ENCODE peak calls at places on chromosomes 6 and 20, in five cellular contexts. X is cardiac muscle cell; N is lower lobe of right lung; F is Panc1; C is CD4-positive, CD25-positive, alpha-beta regulatory T cell. G is an unnamed sample.

GRCh38 chr6:45423901-45424627 is 46.3 kb upstream of the SUPT3H start:
- DNase-seq in X (peak; percentile 47), N (peak; percentile 70), F (no peak), C (no peak), G (no peak)

GRCh38 chr6:126312013-126312665 is 27.8 kb upstream of the CENPW start:
- DNase-seq in X (peak; percentile 13), N (no peak), F (no peak), C (no peak), G (no peak)

GRCh38 chr6:114747995-114748625 is 405.3 kb upstream of the HS3ST5 start:
- DNase-seq in X (peak; percentile 70), N (peak; percentile 39), F (peak; percentile 8), C (no peak), G (peak; percentile 2)

GRCh38 chr6:27188206-27188884 is 59.2 kb upstream of the PRSS16 start:
- DNase-seq in X (peak; percentile 87), N (peak; percentile 59), F (no peak), C (peak; percentile 31), G (no peak)

GRCh38 chr6:12151433-12151820 is 138.7 kb upstream of the EDN1 start:
- DNase-seq in X (no peak), N (no peak), F (no peak), C (no peak), G (no peak)

GRCh38 chr20:58514321-58515239 is 619 bp downstream of the APCDD1L start:
- DNase-seq in X (peak; percentile 20), N (no peak), F (no peak), C (no peak), G (no peak)

GRCh38 chr6:141133346-141133745 is 999.4 kb upstream of the GJE1 start:
- DNase-seq in X (no peak), N (no peak), F (no peak), C (no peak), G (no peak)

GRCh38 chr6:140921366-140922226 is 1211.1 kb upstream of the GJE1 start:
- DNase-seq in X (peak; percentile 87), N (no peak), F (peak; percentile 72), C (no peak), G (peak; percentile 51)

GRCh38 chr6:110811187-110811586 is 4.1 kb downstream of the CDK19 start:
- DNase-seq in X (no peak), N (no peak), F (no peak), C (no peak), G (no peak)

GRCh38 chr6:84685983-84686584 is 78.3 kb downstream of the TBX18 start:
- DNase-seq in X (no peak), N (no peak), F (peak; percentile 7), C (no peak), G (no peak)

GRCh38 chr6:155498370-155498769 is 42.7 kb upstream of the NOX3 start:
- DNase-seq in X (no peak), N (no peak), F (no peak), C (no peak), G (no peak)

GRCh38 chr6:21479140-21479539 is 114.4 kb upstream of the SOX4 start:
- DNase-seq in X (peak; percentile 90), N (no peak), F (no peak), C (no peak), G (no peak)

GRCh38 chr20:17395729-17396128 is 135.4 kb downstream of the BFSP1 start:
- DNase-seq in X (no peak), N (no peak), F (no peak), C (no peak), G (no peak)

GRCh38 chr6:128870751-128871150 is 12.2 kb upstream of the LAMA2 start:
- DNase-seq in X (no peak), N (no peak), F (no peak), C (no peak), G (no peak)
- H3K27ac ChIP-seq in X (no peak overlapping the region), N (no peak overlapping the region), F (no peak overlapping the region), C (no peak overlapping the region), G (no peak overlapping the region)

GRCh38 chr6:48916523-48917050 is 546.5 kb downstream of the MMUT start:
- DNase-seq in X (no peak), N (no peak), F (peak; percentile 8), C (no peak), G (no peak)
- H3K27ac ChIP-seq in X (no peak overlapping the region), N (no peak overlapping the region), F (no peak overlapping the region), C (no peak overlapping the region), G (no peak overlapping the region)

GRCh38 chr20:50445367-50446151 is 64.6 kb upstream of the PTPN1 start:
- DNase-seq in X (no peak), N (no peak), F (no peak), C (no peak), G (no peak)

GRCh38 chr20:50446351-50447101 is 63.7 kb upstream of the PTPN1 start:
- DNase-seq in X (no peak), N (no peak), F (no peak), C (no peak), G (no peak)

GRCh38 chr20:50449789-50450492 is 60.2 kb upstream of the PTPN1 start:
- DNase-seq in X (no peak), N (no peak), F (no peak), C (no peak), G (no peak)

GRCh38 chr20:50447817-50448216 is 62.4 kb upstream of the PTPN1 start:
- DNase-seq in X (no peak), N (no peak), F (no peak), C (no peak), G (no peak)

GRCh38 chr20:50447102-50447804 is 62.9 kb upstream of the PTPN1 start:
- DNase-seq in X (no peak), N (no peak), F (no peak), C (no peak), G (no peak)
- H3K27ac ChIP-seq in X (no peak overlapping the region), N (peak overlapping the region; percentile 66), F (no peak overlapping the region), C (no peak overlapping the region), G (peak overlapping the region; percentile 11)

GRCh38 chr6:2229742-2230141 is 15.7 kb downstream of the GMDS start:
- DNase-seq in X (no peak), N (no peak), F (no peak), C (no peak), G (no peak)

GRCh38 chr6:2230659-2231277 is 14.6 kb downstream of the GMDS start:
- DNase-seq in X (no peak), N (no peak), F (no peak), C (no peak), G (no peak)

GRCh38 chr6:2229039-2229438 is 16.4 kb downstream of the GMDS start:
- DNase-seq in X (peak; percentile 64), N (no peak), F (no peak), C (no peak), G (no peak)

GRCh38 chr6:2231438-2231837 is 14.0 kb downstream of the GMDS start:
- DNase-seq in X (peak; percentile 50), N (no peak), F (no peak), C (no peak), G (no peak)

DNA sequence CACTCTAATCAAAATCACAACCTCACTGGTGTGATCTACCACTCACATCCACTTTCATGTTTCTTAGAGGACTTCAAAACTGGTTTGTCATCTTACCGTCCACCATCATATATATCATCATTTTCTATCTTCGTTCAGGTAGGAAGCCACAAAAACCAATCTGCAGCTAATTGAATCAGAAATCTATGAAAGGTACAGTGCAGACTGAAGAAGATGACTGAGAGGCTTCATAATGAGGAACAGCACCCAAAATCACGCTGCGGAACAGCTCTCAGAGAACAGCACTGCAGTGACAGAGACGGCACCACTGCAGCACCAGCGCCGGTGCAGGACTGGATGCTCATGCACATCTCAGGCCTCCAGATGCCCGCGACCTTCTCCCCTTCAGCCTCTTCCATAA is 13.0 kb downstream of the GMDS start:
- DNase-seq in X (no peak), N (no peak), F (no peak), C (no peak), G (no peak)
- H3K27ac ChIP-seq in X (no peak overlapping the region), N (no peak overlapping the region), F (no peak overlapping the region), C (no peak overlapping the region), G (no peak overlapping the region)

GRCh38 chr6:31760790-31761189 is 1.7 kb upstream of the SAPCD1 start:
- DNase-seq in X (no peak), N (no peak), F (no peak), C (no peak), G (no peak)

GRCh38 chr6:31762878-31763616 is 591 bp downstream of the SAPCD1 start:
- DNase-seq in X (no peak), N (no peak), F (no peak), C (no peak), G (no peak)

GRCh38 chr6:31761343-31761742 is 1.1 kb upstream of the SAPCD1 start:
- DNase-seq in X (no peak), N (no peak), F (no peak), C (no peak), G (no peak)

GRCh38 chr6:31763617-31763940 is 1.1 kb downstream of the SAPCD1 start:
- DNase-seq in X (peak; percentile 48), N (no peak), F (no peak), C (no peak), G (no peak)

DNA sequence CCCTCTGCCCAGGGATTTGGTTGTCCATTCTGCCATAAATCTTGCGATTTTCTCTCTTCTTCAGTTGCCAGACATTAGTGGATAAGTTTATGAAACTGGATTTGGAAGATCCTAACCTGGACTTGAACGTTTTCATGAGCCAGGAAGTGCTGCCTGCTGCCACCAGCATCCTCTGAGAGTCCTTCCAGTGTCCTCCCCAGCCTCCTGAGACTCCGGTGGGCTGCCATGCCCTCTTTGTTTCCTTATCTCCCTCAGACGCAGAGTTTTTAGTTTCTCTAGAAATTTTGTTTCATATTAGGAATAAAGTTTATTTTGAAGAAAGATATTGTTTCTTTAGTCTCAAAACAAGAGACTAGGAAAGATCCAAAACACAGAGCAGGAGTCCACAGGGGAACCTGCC is at the start of gene SAPCD1:
- DNase-seq in X (no peak), N (no peak), F (no peak), C (no peak), G (no peak)
- H3K27ac ChIP-seq in X (no peak within 1 kb of the TSS), N (peak within 1 kb of the TSS; percentile 33), F (no peak within 1 kb of the TSS), C (no peak within 1 kb of the TSS), G (no peak within 1 kb of the TSS)

GRCh38 chr6:39239527-39240154 is 10.4 kb upstream of the KCNK5 start:
- DNase-seq in X (no peak), N (no peak), F (no peak), C (no peak), G (no peak)
- H3K27ac ChIP-seq in X (no peak overlapping the region), N (no peak overlapping the region), F (no peak overlapping the region), C (no peak overlapping the region), G (no peak overlapping the region)

GRCh38 chr6:158849899-158850806 is 31.0 kb upstream of the EZR start:
- DNase-seq in X (peak; percentile 78), N (no peak), F (peak; percentile 95), C (peak; percentile 81), G (peak; percentile 79)
- H3K27ac ChIP-seq in X (no peak overlapping the region), N (peak overlapping the region; percentile 87), F (peak overlapping the region; percentile 85), C (peak overlapping the region; percentile 97), G (peak overlapping the region; percentile 74)

G was measured in AG04450.